ENCODE peak calls at places on chromosomes 16 and 17, in nine cellular contexts. F is A549, S is fibroblast of lung, A is gastrocnemius medialis, D is progenitor cell of endocrine pancreas, X is ovary, Z is kidney epithelial cell, P is AG09319, Y is brain microvascular endothelial cell. V is an unnamed sample.

GRCh38 chr17:72624652-72625051 is 467.8 kb downstream of the SLC39A11 start:
- DNase-seq in Y (no peak), D (no peak), A (no peak), P (no peak), F (no peak), X (no peak), Z (no peak), S (no peak), V (no peak)

GRCh38 chr16:85396879-85397871 is 215.9 kb upstream of the GSE1 start:
- DNase-seq in S (no peak), A (no peak), X (no peak), P (no peak), Y (no peak), Z (no peak), F (peak), D (no peak), V (peak)

GRCh38 chr16:27429981-27430441 is 28.0 kb downstream of the IL21R start:
- DNase-seq in Z (no peak), X (no peak), D (peak), P (no peak), A (no peak), F (no peak), Y (no peak), S (no peak), V (peak)

GRCh38 chr17:40528692-40529417 is 27.4 kb upstream of the TNS4 start:
- DNase-seq in Z (no peak), S (no peak), X (no peak), P (no peak), D (no peak), Y (no peak), A (no peak), F (no peak), V (no peak)

GRCh38 chr17:39170051-39170450 is 4.1 kb upstream of the ARL5C start:
- DNase-seq in Y (no peak), S (no peak), D (no peak), X (no peak), Z (no peak), A (no peak), F (no peak), P (no peak), V (no peak)

GRCh38 chr17:29237476-29238132 is 9.1 kb upstream of the CRYBA1 start:
- DNase-seq in X (no peak), D (no peak), Z (no peak), Y (peak), P (no peak), A (no peak), S (peak), F (no peak), V (no peak)

GRCh38 chr17:58822148-58823050 is 66.7 kb downstream of the PPM1E start:
- DNase-seq in Y (no peak), A (no peak), S (peak), D (no peak), X (no peak), Z (no peak), F (no peak), P (no peak), V (no peak)

GRCh38 chr16:11329080-11329491 is 16.2 kb upstream of the RMI2 start:
- DNase-seq in P (no peak), F (no peak), S (peak), Z (no peak), A (no peak), Y (no peak), X (no peak), D (no peak), V (no peak)

GRCh38 chr16:77323695-77324094 is 111.1 kb downstream of the ADAMTS18 start:
- DNase-seq in F (no peak), A (no peak), S (no peak), P (no peak), X (no peak), Z (no peak), Y (no peak), D (no peak), V (no peak)

GRCh38 chr17:82964851-82965341 is 114.5 kb upstream of the METRNL start:
- DNase-seq in D (no peak), A (no peak), S (no peak), Y (no peak), X (peak), F (no peak), Z (no peak), P (no peak), V (no peak)

GRCh38 chr17:51435171-51435552 is 174.8 kb downstream of the UTP18 start:
- DNase-seq in S (no peak), D (no peak), X (no peak), A (no peak), Y (no peak), Z (no peak), P (no peak), F (no peak), V (no peak)

GRCh38 chr16:2159052-2159838 is 3.7 kb downstream of the TRAF7 start:
- DNase-seq in Z (no peak), X (peak), S (peak), P (no peak), Y (peak), D (no peak), F (peak), A (no peak), V (no peak)

GRCh38 chr17:64004903-64005733 is 7.0 kb downstream of the PRR29 start:
- DNase-seq in S (no peak), Y (no peak), X (no peak), Z (no peak), P (no peak), F (no peak), D (no peak), A (no peak), V (no peak)

GRCh38 chr17:82832881-82833475 is 6.8 kb downstream of the ZNF750 start:
- DNase-seq in Y (no peak), F (no peak), A (no peak), Z (no peak), P (no peak), X (no peak), D (no peak), S (no peak), V (no peak)

GRCh38 chr16:74623214-74623842 is 16.4 kb upstream of the GLG1 start:
- DNase-seq in P (no peak), D (no peak), Z (peak), X (no peak), A (no peak), Y (no peak), S (peak), F (peak), V (no peak)

GRCh38 chr17:9022553-9023388 is 1.5 kb downstream of the NTN1 start:
- DNase-seq in Y (no peak), S (peak), X (no peak), D (peak), F (peak), P (no peak), Z (no peak), A (no peak), V (no peak)

GRCh38 chr17:78924481-78925151 is 571 bp downstream of the TIMP2 start:
- DNase-seq in P (no peak), Z (no peak), S (no peak), A (no peak), D (no peak), Y (no peak), F (no peak), X (peak), V (no peak)

DNA sequence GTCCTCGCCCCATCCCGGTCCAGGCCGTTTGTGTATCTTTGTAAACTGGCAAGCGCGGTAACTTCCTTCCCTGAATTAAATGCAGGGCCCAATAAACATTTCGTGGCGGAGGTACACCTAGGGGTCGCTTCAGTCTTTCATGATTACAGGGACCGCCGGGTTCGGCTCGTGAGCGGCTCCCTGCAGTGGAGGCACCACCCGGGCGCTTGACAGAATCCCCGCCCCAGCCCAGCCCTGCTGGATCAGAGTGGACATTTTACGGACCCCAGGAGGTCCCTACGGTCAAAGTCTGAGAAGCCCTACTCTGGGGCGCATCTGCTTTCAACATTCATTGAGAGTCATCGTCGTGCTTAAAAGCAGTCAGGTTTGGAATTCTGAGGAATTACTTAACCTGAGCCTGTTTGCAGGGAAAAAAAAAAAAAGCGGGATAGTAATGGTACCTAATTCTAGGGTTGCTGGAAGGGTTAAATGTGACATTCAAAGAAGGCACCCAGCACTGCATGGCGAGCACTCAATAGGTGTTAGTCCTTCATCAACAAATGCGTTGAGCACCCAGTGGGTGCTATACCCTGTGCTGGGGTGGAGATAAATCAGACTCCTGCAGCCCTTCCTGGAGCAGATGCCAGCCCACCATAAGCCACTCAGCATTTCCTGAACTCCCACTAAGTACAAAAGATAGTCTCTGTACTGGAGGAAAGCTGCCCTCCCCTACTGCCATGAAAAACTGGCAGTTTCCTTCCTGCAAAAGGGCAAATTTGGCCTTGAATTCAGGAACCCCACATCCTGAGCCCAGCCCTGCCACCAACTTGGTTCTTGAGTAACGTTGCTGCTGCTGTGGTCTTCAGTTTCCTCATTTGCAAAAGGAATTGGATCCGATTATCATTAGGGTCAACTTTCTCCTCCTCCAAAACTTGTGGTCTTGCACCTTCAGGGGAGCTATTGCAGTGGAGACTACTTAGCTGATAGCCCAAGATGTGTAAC is 658 bp upstream of the DUSP3 start:
- DNase-seq in D (no peak), F (peak), X (no peak), S (no peak), P (no peak), A (no peak), Z (no peak), Y (peak), V (no peak)
- TF ChIP-seq CTCF in D (peak), F (peak), X (peak), S (peak), P (no peak), A (no peak), Z (peak), Y (peak), V (no peak)

GRCh38 chr17:43211480-43212402 is at the start of gene TMEM106A:
- DNase-seq in Z (peak), S (peak), A (peak), X (peak), D (peak), Y (peak), F (peak), P (peak), V (peak)
- TF ChIP-seq CTCF in Z (peak), S (peak), A (no peak), X (peak), D (peak), Y (peak), F (no peak), P (peak), V (peak)

DNA sequence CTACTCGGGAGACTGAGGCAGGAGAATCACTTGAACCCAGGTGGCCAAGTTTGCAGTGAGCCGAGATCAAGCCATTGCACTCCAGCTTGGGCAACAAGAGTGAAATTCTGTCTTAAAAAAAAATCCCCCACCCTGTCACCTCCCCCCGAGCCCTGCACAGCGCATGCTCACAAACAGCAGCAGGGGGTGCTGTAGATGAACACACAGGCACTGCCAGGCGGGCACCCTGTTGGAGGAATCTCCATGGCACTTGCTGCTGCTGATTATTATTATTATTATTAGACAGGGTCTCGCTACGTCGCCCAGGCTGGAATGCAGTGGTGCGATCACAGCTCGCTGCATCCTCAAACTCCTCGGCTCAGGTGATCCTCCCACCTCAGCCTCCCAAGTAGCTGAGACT is 24.6 kb downstream of the FZD2 start:
- DNase-seq in Z (no peak), D (no peak), F (peak), P (no peak), S (no peak), Y (no peak), A (no peak), X (no peak), V (no peak)
- TF ChIP-seq CTCF in Z (peak), D (peak), F (peak), P (peak), S (peak), Y (peak), A (no peak), X (no peak), V (no peak)

GRCh38 chr16:49953090-49953489 is 71.9 kb upstream of the CNEP1R1 start:
- DNase-seq in X (no peak), D (no peak), Y (no peak), S (no peak), A (no peak), Z (no peak), P (no peak), F (no peak), V (no peak)

GRCh38 chr16:49952386-49952785 is 72.6 kb upstream of the CNEP1R1 start:
- DNase-seq in A (no peak), X (no peak), F (peak), D (no peak), S (peak), P (no peak), Z (peak), Y (peak), V (no peak)

GRCh38 chr16:49956915-49957314 is 68.1 kb upstream of the CNEP1R1 start:
- DNase-seq in D (no peak), F (no peak), Y (no peak), P (no peak), Z (no peak), X (no peak), A (no peak), S (no peak), V (no peak)

GRCh38 chr16:49947907-49948678 is 76.9 kb upstream of the CNEP1R1 start:
- DNase-seq in A (no peak), Y (no peak), X (no peak), Z (no peak), P (no peak), F (no peak), S (no peak), D (no peak), V (no peak)

DNA sequence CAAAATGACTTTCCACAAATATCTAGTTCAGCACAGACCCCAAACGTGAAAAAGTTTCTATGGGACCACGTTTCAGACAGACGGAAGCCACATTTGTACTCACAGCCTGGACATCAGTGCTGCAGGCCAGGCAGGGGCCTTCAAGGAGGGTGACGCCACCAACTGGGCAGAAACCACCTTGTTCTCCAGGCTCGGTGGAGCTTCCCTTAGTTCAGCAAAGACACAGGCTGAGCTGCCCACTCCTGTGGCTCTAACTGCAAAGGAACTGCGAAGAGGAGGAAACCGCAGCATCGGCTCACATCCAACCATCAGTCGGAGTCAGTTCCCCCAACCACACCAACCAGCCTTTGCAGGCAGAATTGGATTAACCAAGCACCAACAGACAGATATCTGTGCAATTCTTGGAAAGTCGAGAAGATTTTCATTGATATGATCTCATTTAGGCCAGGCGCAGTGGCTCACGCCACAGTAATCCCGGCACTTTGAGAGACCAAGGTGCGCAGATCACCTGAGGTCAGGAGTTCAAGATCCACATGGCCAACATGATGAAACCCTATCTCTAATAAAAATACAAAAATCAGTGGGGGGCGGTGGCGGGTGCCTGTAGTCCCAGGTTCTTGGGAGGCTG is 73.3 kb upstream of the CNEP1R1 start:
- DNase-seq in D (no peak), Y (no peak), X (no peak), Z (no peak), S (no peak), F (peak), P (no peak), A (no peak), V (no peak)
- TF ChIP-seq CTCF in D (no peak), Y (no peak), X (no peak), Z (no peak), S (no peak), F (no peak), P (no peak), A (no peak), V (no peak)

GRCh38 chr17:74900208-74900607 is 6.8 kb upstream of the FADS6 start:
- DNase-seq in Y (no peak), X (no peak), F (no peak), Z (no peak), S (no peak), A (no peak), D (no peak), P (no peak), V (no peak)
- TF ChIP-seq CTCF in Y (no peak), X (no peak), F (no peak), Z (no peak), S (no peak), A (no peak), D (no peak), P (no peak), V (no peak)

DNA sequence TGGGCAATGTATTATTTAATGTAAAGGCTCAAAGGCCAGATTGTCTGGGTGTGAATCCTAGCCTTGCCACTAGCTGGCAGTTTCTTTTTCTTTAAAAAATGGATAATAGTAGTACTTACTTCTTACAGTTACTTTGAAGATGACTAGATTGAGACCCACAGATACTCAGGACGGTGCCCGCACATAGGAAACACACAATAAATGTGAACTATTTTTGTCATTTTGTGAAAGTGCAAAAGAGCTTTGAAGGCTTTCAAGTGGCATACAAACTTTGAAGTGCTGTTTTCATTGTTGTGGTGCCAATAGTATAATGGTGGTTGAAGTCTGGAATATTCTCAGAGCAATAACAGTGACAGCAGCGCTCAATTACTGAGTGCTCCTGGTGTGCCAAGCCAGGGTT is 63.6 kb downstream of the OTOA start:
- DNase-seq in X (no peak), S (no peak), P (no peak), D (no peak), A (no peak), Y (no peak), Z (no peak), F (no peak), V (no peak)
- TF ChIP-seq CTCF in X (no peak), S (no peak), P (no peak), D (no peak), A (no peak), Y (no peak), Z (no peak), F (no peak), V (no peak)

GRCh38 chr16:69463876-69464275 is 39.5 kb downstream of the CYB5B start:
- DNase-seq in X (no peak), S (no peak), F (no peak), Z (no peak), P (no peak), A (no peak), Y (no peak), D (no peak), V (no peak)

GRCh38 chr16:69467531-69468204 is 43.2 kb downstream of the CYB5B start:
- DNase-seq in Z (no peak), A (no peak), D (no peak), Y (no peak), P (no peak), S (no peak), X (no peak), F (peak), V (no peak)

GRCh38 chr16:69465881-69466280 is 41.5 kb downstream of the CYB5B start:
- DNase-seq in D (no peak), F (no peak), A (no peak), X (no peak), Y (no peak), P (no peak), Z (no peak), S (no peak), V (no peak)

GRCh38 chr16:69466547-69466946 is 42.1 kb downstream of the CYB5B start:
- DNase-seq in Y (no peak), S (no peak), X (no peak), A (no peak), P (no peak), F (no peak), Z (no peak), D (no peak), V (no peak)

GRCh38 chr16:69465083-69465721 is 40.8 kb downstream of the CYB5B start:
- DNase-seq in X (no peak), S (peak), Z (no peak), D (no peak), Y (peak), P (no peak), F (peak), A (no peak), V (peak)
- TF ChIP-seq CTCF in X (no peak), S (no peak), Z (no peak), D (no peak), Y (peak), P (no peak), F (no peak), A (no peak), V (peak)

GRCh38 chr17:47847341-47848197 is 3.4 kb downstream of the SP6 start:
- DNase-seq in Z (no peak), D (peak), P (no peak), X (no peak), Y (no peak), S (no peak), F (no peak), A (no peak), V (no peak)
- TF ChIP-seq CTCF in Z (peak), D (peak), P (peak), X (no peak), Y (peak), S (peak), F (no peak), A (no peak), V (peak)